ENCODE peak calls at places on chromosomes 5 and 9, in nine cellular contexts. J is choroid plexus epithelial cell, T is A549, Z is cardiac fibroblast, V is fibroblast of the aortic adventitia, H is GM23338, Q is fibroblast of mammary gland, M is fibroblast of lung, U is AG04450. B is an unnamed sample.

GRCh38 chr5:75274486-75274885 is 37.8 kb upstream of the ANKRD31 start:
- DNase-seq in M (no peak), J (no peak), T (no peak), U (no peak), V (no peak), Z (no peak), H (no peak), Q (no peak), B (no peak)

GRCh38 chr9:19641046-19641445 is 147.8 kb downstream of the SLC24A2 start:
- DNase-seq in U (no peak), M (peak), J (peak), T (no peak), Q (peak), Z (peak), V (peak), H (peak), B (no peak)

GRCh38 chr5:151699071-151699901 is 12.6 kb upstream of the SPARC start:
- DNase-seq in H (no peak), T (peak), Z (peak), U (peak), V (peak), M (peak), J (peak), Q (peak), B (peak)

GRCh38 chr9:135647897-135648296 is 8.6 kb upstream of the GLT6D1 start:
- DNase-seq in U (no peak), Q (no peak), T (no peak), J (no peak), H (peak), Z (no peak), M (no peak), V (no peak), B (no peak)

GRCh38 chr9:71634753-71635152 is 133.6 kb downstream of the CEMIP2 start:
- DNase-seq in M (no peak), H (no peak), Z (no peak), V (no peak), Q (no peak), U (no peak), T (no peak), J (no peak), B (no peak)

GRCh38 chr9:22117511-22118388 is 108.6 kb upstream of the CDKN2B start:
- DNase-seq in Q (peak), H (peak), V (peak), U (no peak), M (peak), T (no peak), J (peak), Z (peak), B (no peak)

GRCh38 chr5:102583663-102584062 is 84.9 kb upstream of the SLCO6A1 start:
- DNase-seq in H (peak), U (no peak), J (peak), M (peak), T (peak), V (peak), Z (peak), Q (peak), B (no peak)

GRCh38 chr5:173472164-173472563 is 143.9 kb upstream of the STC2 start:
- DNase-seq in Z (peak), H (no peak), V (peak), T (peak), J (peak), Q (peak), M (peak), U (peak), B (peak)

GRCh38 chr9:135609366-135609955 is 29.9 kb downstream of the GLT6D1 start:
- DNase-seq in T (no peak), J (no peak), Z (no peak), Q (no peak), H (no peak), U (no peak), V (no peak), M (no peak), B (no peak)

GRCh38 chr5:3092211-3092610 is 340.7 kb upstream of the IRX2 start:
- DNase-seq in Q (no peak), H (no peak), V (no peak), U (no peak), T (no peak), Z (peak), J (no peak), M (no peak), B (no peak)

GRCh38 chr5:24999732-25000131 is 355.0 kb upstream of the CDH10 start:
- DNase-seq in V (no peak), J (no peak), Q (no peak), U (no peak), T (no peak), M (no peak), H (no peak), Z (no peak), B (no peak)

GRCh38 chr9:34256987-34257585 is 72.0 kb downstream of the KIF24 start:
- DNase-seq in Q (no peak), H (no peak), V (peak), Z (no peak), M (peak), J (peak), T (no peak), U (no peak), B (no peak)

GRCh38 chr5:75021229-75021628 is 31.1 kb downstream of the GCNT4 start:
- DNase-seq in Q (no peak), V (no peak), J (no peak), Z (no peak), T (no peak), U (no peak), M (no peak), H (no peak), B (no peak)

GRCh38 chr5:1570975-1571374 is 47.2 kb upstream of the LPCAT1 start:
- DNase-seq in M (no peak), U (no peak), T (no peak), V (no peak), H (no peak), Q (no peak), Z (no peak), J (no peak), B (no peak)

GRCh38 chr5:176770431-176770830 is 39.9 kb upstream of the UNC5A start:
- DNase-seq in J (no peak), V (no peak), Q (no peak), H (no peak), U (no peak), Z (no peak), T (no peak), M (no peak), B (no peak)

GRCh38 chr9:126965541-126966428 is 51.2 kb downstream of the RALGPS1 start:
- DNase-seq in J (peak), Q (peak), V (peak), T (peak), M (peak), Z (peak), U (peak), H (peak), B (no peak)

GRCh38 chr5:122415481-122416120 is 103.6 kb downstream of the SNCAIP start:
- DNase-seq in U (peak), Q (peak), T (peak), H (peak), V (peak), J (peak), Z (peak), M (peak), B (peak)

GRCh38 chr5:38853753-38854470 is 8.1 kb downstream of the OSMR start:
- DNase-seq in J (peak), U (peak), M (peak), T (peak), V (peak), H (peak), Q (peak), Z (peak), B (peak)

GRCh38 chr9:76744336-76744735 is 19.9 kb upstream of the PCA3 start:
- DNase-seq in M (no peak), U (no peak), H (no peak), Q (no peak), V (no peak), J (no peak), Z (no peak), T (no peak), B (no peak)

GRCh38 chr9:92160786-92161185 is 45.6 kb upstream of the SPTLC1 start:
- DNase-seq in M (no peak), Q (no peak), T (no peak), V (no peak), Z (no peak), H (peak), J (no peak), U (no peak), B (no peak)

GRCh38 chr9:31119882-31120481 is 1264.5 kb upstream of the ACO1 start:
- DNase-seq in V (peak), Q (peak), Z (peak), M (peak), T (no peak), U (no peak), J (peak), H (peak), B (no peak)
- TF ChIP-seq CTCF in V (peak), Q (peak), Z (peak), M (peak), T (peak), U (peak), J (peak), H (peak), B (no peak)

DNA sequence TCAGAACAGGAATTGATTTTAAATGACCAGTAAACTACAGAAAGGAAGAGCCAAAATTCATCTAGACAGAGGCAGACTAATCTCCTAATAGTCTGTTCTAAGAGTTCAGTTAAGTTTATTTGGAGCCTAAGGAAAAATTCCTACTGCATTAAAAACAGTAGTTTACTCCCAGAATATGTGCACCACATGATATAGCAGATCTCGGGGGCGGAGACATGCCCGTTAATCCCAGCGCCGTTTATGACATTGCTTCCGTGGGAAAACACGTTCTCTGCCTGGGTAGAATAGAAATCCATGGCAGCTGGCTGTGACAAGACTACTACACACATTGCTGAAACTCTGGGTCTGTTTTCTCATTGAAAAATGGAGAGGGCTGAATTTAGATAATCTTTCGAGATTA is 11.4 kb downstream of the HABP4 start:
- DNase-seq in H (no peak), V (no peak), M (no peak), J (no peak), Z (no peak), Q (no peak), T (no peak), U (no peak), B (no peak)
- H3K4me3 ChIP-seq in H (no peak), V (no peak), M (no peak), J (no peak), Z (no peak), Q (no peak), T (no peak), U (no peak), B (no peak)

DNA sequence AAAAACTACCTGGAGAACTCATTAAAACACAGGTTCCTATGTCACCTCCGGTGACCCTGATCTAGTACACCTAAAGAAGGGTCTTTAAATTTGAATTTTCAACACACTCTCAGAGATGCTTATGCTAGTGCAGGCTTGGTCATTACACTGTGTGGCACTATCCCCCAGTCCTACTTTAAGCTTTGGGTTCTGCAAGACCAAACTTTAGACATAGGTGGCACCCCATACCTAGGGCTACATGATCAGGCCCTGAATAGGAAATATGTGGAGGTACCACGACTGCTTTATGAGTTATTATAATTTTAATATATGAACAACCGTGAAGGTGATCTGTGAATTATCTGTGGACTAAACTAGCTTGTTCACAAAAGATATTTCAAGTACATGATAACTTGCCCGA is 201.3 kb upstream of the OR13F1 start:
- DNase-seq in T (no peak), Q (no peak), H (no peak), J (no peak), M (no peak), Z (no peak), U (no peak), V (no peak), B (no peak)
- TF ChIP-seq CTCF in T (no peak), Q (no peak), H (no peak), J (no peak), M (no peak), Z (no peak), U (no peak), V (no peak), B (no peak)

DNA sequence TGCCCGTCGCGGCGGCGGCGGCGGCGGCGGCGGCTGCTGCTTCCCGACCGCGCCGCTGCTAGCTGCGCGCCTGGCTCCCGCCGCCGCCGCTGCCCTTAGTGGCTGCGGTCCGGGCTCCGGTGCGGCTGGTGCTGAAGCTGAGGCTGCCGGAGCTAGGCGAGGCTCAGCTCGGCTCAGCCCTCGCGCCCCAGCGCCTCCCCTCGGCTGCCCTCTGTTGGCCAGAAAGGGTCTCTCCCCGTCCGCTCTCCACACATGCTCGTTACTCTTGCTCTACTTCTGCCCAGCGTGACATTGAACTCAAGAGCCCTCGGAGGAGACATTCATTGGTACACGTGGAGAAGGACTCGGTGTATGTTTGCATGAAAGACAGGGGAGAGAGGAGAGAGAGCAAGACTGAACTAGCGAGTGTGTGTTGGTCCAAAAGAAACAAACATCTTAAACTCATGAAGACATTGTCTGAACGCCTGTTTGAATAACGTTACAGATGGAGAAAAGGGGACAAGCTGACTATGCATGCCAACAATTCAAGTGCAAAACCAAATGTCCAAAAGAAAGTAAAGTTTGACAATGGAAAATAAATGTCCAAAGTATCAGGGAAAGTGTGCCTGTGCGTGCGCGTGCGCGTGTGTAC is at the start of gene HCN1:
- DNase-seq in Z (peak), M (peak), H (peak), V (peak), J (peak), U (no peak), T (peak), Q (peak), B (no peak)
- H3K4me3 ChIP-seq in Z (peak), M (no peak), H (peak), V (no peak), J (no peak), U (no peak), T (peak), Q (no peak), B (no peak)